ENCODE peak calls at places on chromosomes 4 and X, in five cellular contexts. I is K562, Z is HCT116, G is HepG2, L is SK-N-SH. V is an unnamed sample.

GRCh38 chrX:46873746-46874145 is 36.9 kb downstream of the RP2 start:
- DNase-seq in I (no peak), Z (no peak), G (no peak), L (no peak), V (no peak)

GRCh38 chr4:106334732-106335131 is 18.4 kb downstream of the AIMP1 start:
- DNase-seq in I (no peak), Z (no peak), G (no peak), L (no peak), V (no peak)

GRCh38 chrX:72110051-72110926 is 21.4 kb downstream of the RTL5 start:
- DNase-seq in I (no peak), Z (no peak), G (no peak), L (no peak), V (no peak)

GRCh38 chr4:186304216-186304615 is 38.2 kb downstream of the F11 start:
- DNase-seq in I (no peak), Z (no peak), G (no peak), L (no peak), V (no peak)

GRCh38 chrX:44178271-44178670 is 165.2 kb downstream of the EFHC2 start:
- DNase-seq in I (no peak), Z (no peak), G (no peak), L (no peak), V (no peak)

GRCh38 chr4:88341227-88342192 is 37.1 kb upstream of the HERC6 start:
- DNase-seq in I (no peak), Z (no peak), G (peak), L (no peak), V (no peak)

GRCh38 chr4:56050584-56050983 is 101.8 kb downstream of the CEP135 start:
- DNase-seq in I (no peak), Z (no peak), G (no peak), L (no peak), V (no peak)

GRCh38 chrX:18099745-18100144 is 120.9 kb downstream of the BEND2 start:
- DNase-seq in I (no peak), Z (no peak), G (no peak), L (no peak), V (peak)

GRCh38 chr4:152166567-152166966 is 369.3 kb downstream of the FBXW7 start:
- DNase-seq in I (no peak), Z (no peak), G (no peak), L (no peak), V (no peak)

DNA sequence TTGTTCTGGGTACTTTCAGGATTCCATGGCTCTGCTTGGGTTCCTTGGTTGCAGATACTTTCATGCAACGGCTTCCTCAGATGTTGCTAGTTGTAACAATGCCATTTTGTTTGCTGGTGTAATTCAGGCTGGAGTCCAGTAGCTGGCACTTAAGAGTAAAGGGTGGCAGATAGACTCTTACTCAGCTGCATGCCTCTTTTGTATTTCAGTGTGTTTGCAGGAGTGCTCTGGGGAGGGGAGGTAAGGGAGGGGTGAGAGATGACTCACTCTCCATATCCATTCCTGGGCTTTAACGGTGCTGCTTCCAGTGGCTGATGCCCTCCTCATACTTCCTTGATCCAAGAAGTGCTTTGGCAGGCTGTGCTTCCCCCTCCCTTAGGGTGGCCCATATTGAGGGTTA is 155.2 kb downstream of the ZNF330 start:
- DNase-seq in I (no peak), Z (peak), G (peak), L (peak), V (no peak)
- TF ChIP-seq JUND in I (peak), Z (peak), G (no peak), L (peak), V (no peak)

GRCh38 chrX:101232316-101232715 is 12.7 kb downstream of the DRP2 start:
- DNase-seq in I (no peak), Z (no peak), G (no peak), L (no peak), V (no peak)

GRCh38 chrX:101223226-101223625 is 3.6 kb downstream of the DRP2 start:
- DNase-seq in I (no peak), Z (no peak), G (no peak), L (no peak), V (no peak)

GRCh38 chrX:101231080-101231479 is 11.5 kb downstream of the DRP2 start:
- DNase-seq in I (no peak), Z (no peak), G (no peak), L (no peak), V (no peak)

GRCh38 chrX:101230636-101231035 is 11.1 kb downstream of the DRP2 start:
- DNase-seq in I (no peak), Z (no peak), G (no peak), L (no peak), V (no peak)

DNA sequence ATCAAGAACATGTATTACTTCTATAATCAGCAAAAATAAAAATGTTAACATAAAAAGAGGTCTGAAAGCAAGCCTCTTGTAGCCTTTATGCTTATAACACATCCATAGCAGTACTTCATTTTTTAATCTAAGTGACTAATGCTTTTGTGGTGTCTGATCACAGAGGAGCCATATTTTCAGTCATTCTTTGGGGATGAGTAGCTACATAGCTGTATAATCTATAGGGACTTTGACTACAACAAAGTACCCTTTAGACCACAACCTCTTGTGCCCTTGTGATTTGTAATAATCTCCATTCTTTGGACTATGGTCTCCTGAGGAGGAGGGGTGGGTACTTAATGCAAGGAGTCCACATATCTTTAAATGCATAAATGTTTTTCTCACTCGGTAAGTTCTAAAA is 9.6 kb downstream of the DRP2 start:
- DNase-seq in I (no peak), Z (no peak), G (no peak), L (no peak), V (no peak)
- TF ChIP-seq JUND in I (no peak), Z (no peak), G (no peak), L (no peak), V (no peak)

DNA sequence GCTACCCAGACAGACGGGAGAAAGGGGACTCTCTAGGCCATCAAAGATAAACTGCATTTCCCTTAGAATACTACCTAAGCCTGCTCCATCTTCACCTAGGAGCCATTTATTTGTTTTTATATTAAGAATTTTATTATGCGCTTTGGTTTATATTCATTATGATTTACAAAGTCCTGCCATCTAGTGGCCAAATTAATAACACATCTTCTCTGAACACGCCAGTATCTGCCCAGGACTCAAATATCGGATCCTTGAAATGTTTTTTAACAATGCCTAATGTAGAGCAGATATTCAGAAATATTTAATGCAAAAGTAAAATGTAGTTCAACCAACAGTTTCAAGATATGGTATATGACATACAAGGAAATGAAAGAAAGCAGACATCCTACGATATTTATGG is 20.8 kb upstream of the PRPS2 start:
- DNase-seq in I (no peak), Z (no peak), G (no peak), L (peak), V (peak)
- TF ChIP-seq JUND in I (no peak), Z (no peak), G (no peak), L (no peak), V (no peak)

GRCh38 chr4:40733752-40734151 is 16.0 kb upstream of the NSUN7 start:
- DNase-seq in I (no peak), Z (no peak), G (no peak), L (no peak), V (no peak)

GRCh38 chr4:40734497-40734896 is 15.3 kb upstream of the NSUN7 start:
- DNase-seq in I (no peak), Z (no peak), G (no peak), L (no peak), V (no peak)

GRCh38 chr4:40737882-40738281 is 11.9 kb upstream of the NSUN7 start:
- DNase-seq in I (no peak), Z (no peak), G (no peak), L (no peak), V (no peak)

GRCh38 chr4:40739347-40739746 is 10.4 kb upstream of the NSUN7 start:
- DNase-seq in I (no peak), Z (no peak), G (no peak), L (no peak), V (no peak)

GRCh38 chr4:40736910-40737309 is 12.8 kb upstream of the NSUN7 start:
- DNase-seq in I (peak), Z (peak), G (peak), L (peak), V (peak)
- TF ChIP-seq JUND in I (no peak), Z (no peak), G (no peak), L (no peak), V (no peak)

DNA sequence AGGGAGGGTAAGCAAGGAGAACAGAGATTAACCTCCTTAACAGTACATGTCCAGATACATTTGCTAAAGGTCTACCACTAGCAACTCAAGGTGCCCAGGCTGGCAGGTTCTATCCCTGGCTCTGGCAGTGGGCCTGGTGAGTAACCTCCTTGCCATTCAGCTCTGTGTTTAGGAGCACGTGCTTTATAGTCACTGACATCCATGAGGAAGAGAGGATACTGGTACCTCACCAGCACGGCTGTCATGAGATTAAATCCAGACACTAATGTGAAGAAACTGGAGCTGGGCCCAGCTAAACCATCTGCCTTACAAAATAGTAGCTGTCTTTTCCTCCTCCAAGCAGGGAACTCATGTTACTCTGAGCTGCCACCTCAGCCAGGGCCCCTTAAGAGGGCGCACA is 45.3 kb downstream of the GPRASP3 start:
- DNase-seq in I (no peak), Z (no peak), G (no peak), L (no peak), V (no peak)
- TF ChIP-seq JUND in I (no peak), Z (no peak), G (no peak), L (peak), V (no peak)

GRCh38 chrX:38891641-38892413 is 90.6 kb downstream of the MID1IP1 start:
- DNase-seq in I (no peak), Z (no peak), G (no peak), L (no peak), V (no peak)
- TF ChIP-seq JUND in I (no peak), Z (no peak), G (no peak), L (no peak), V (no peak)

DNA sequence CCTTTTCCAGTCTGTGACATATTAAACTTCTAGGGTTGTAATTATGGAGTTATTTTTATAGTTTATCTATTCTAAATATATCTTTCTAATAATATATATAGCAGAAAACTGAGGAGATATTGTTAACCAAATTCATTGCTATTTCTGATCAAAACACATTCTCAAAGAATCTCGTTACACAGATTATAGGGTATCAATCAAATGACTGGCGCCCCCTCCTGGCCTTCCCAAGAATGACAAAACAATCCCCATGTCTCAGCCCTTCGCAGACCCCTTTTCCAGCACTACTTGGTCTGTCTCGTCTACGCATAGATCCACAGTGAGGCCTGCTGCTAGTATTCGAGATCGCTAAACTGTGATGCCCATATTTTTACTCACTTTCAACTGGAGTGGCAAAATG is 209.3 kb downstream of the GPC3 start:
- DNase-seq in I (peak), Z (no peak), G (no peak), L (peak), V (no peak)
- TF ChIP-seq JUND in I (no peak), Z (no peak), G (no peak), L (no peak), V (no peak)

V was measured in T47D.